ENCODE peak calls at places on chromosomes 4 and X, in nine cellular contexts. Q is H9, X is heart right ventricle, C is sigmoid colon, P is stomach, Z is fibroblast of lung, I is suprapubic skin, V is GM23248, T is PC-9. G is an unnamed sample.

GRCh38 chr4:166862032-166862431 is 372.3 kb downstream of the SPOCK3 start:
- DNase-seq in C (no peak), X (no peak), I (no peak), T (no peak), P (no peak), V (no peak), Q (no peak), Z (no peak), G (no peak)

GRCh38 chr4:186190456-186191265 is 706 bp upstream of the CYP4V2 start:
- DNase-seq in X (no peak), I (no peak), Q (peak; percentile 50), V (peak; percentile 45), Z (peak; percentile 21), C (peak; percentile 75), P (no peak), T (no peak), G (peak; percentile 71)

GRCh38 chr4:186621959-186622553 is 66.7 kb upstream of the MTNR1A start:
- DNase-seq in Z (peak; percentile 95), V (peak; percentile 93), T (peak; percentile 64), I (no peak), X (no peak), C (no peak), P (no peak), Q (no peak), G (no peak)

GRCh38 chr4:101284546-101284945 is 62.8 kb downstream of the PPP3CA start:
- DNase-seq in T (no peak), Z (no peak), V (peak; percentile 49), X (no peak), Q (no peak), I (no peak), P (no peak), C (no peak), G (no peak)

GRCh38 chr4:101337688-101338087 is 9.6 kb downstream of the PPP3CA start:
- DNase-seq in T (no peak), I (no peak), Q (no peak), C (no peak), V (peak; percentile 77), Z (peak; percentile 68), P (no peak), X (no peak), G (no peak)

GRCh38 chr4:125985856-125986255 is 671.1 kb downstream of the FAT4 start:
- DNase-seq in I (no peak), C (no peak), P (no peak), T (peak; percentile 24), Z (peak; percentile 13), Q (peak; percentile 95), X (no peak), V (no peak), G (no peak)

GRCh38 chr4:143375326-143376073 is 38.8 kb downstream of the GAB1 start:
- DNase-seq in V (peak; percentile 46), Q (peak; percentile 50), Z (peak; percentile 20), C (no peak), X (no peak), T (no peak), P (no peak), I (no peak), G (peak; percentile 54)

GRCh38 chr4:165199722-165200121 is 7.6 kb upstream of the KLHL2 start:
- DNase-seq in C (no peak), T (peak; percentile 82), X (no peak), Z (peak; percentile 87), I (no peak), V (peak; percentile 41), Q (no peak), P (no peak), G (no peak)

GRCh38 chrX:97109730-97110129 is 226.0 kb downstream of the RPA4 start:
- DNase-seq in I (no peak), P (no peak), C (no peak), X (no peak), Z (no peak), Q (no peak), V (no peak), T (no peak), G (no peak)

GRCh38 chr4:39124885-39125599 is 57.3 kb upstream of the WDR19 start:
- DNase-seq in I (no peak), X (no peak), V (no peak), Q (no peak), T (no peak), Z (no peak), P (no peak), C (no peak), G (no peak)

GRCh38 chr4:27357283-27357682 is 496.6 kb downstream of the STIM2 start:
- DNase-seq in C (no peak), I (no peak), X (no peak), T (no peak), Q (no peak), V (peak; percentile 51), P (no peak), Z (peak; percentile 27), G (no peak)

GRCh38 chr4:166277406-166277805 is 404.4 kb downstream of the TLL1 start:
- DNase-seq in V (no peak), C (no peak), Z (peak; percentile 77), I (no peak), T (no peak), X (no peak), Q (no peak), P (no peak), G (no peak)

GRCh38 chr4:73415807-73416238 is 11.7 kb downstream of the ALB start:
- DNase-seq in V (no peak), Z (no peak), Q (no peak), T (no peak), C (no peak), P (no peak), I (no peak), X (no peak), G (no peak)

GRCh38 chrX:53795583-53795982 is 109.1 kb upstream of the HUWE1 start:
- DNase-seq in T (no peak), Z (peak; percentile 1), V (peak; percentile 10), X (no peak), Q (peak; percentile 27), C (no peak), P (no peak), I (no peak), G (no peak)

GRCh38 chr4:118981171-118981838 is 92.7 kb downstream of the SYNPO2 start:
- DNase-seq in C (no peak), T (no peak), V (peak; percentile 57), X (no peak), Z (peak; percentile 72), I (no peak), P (no peak), Q (no peak), G (no peak)
- H3K27ac ChIP-seq in C (peak overlapping the region; percentile 85), T (no peak overlapping the region), V (peak overlapping the region; percentile 44), X (peak overlapping the region; percentile 64), Z (no peak overlapping the region), I (no peak overlapping the region), P (peak overlapping the region; percentile 89), Q (no peak overlapping the region), G (no peak overlapping the region)

GRCh38 chrX:153984351-153985178 is 12.0 kb downstream of the TMEM187 start:
- DNase-seq in I (no peak), V (no peak), X (no peak), Q (no peak), Z (no peak), P (no peak), C (no peak), T (no peak), G (no peak)

GRCh38 chrX:153983321-153983729 is 10.8 kb downstream of the TMEM187 start:
- DNase-seq in X (no peak), Z (no peak), T (no peak), Q (no peak), I (no peak), V (no peak), C (no peak), P (no peak), G (no peak)

GRCh38 chrX:153981231-153981630 is 8.7 kb downstream of the TMEM187 start:
- DNase-seq in Q (no peak), T (no peak), C (no peak), V (no peak), I (no peak), Z (no peak), P (no peak), X (no peak), G (no peak)

GRCh38 chrX:153981771-153982533 is 9.4 kb downstream of the TMEM187 start:
- DNase-seq in Z (no peak), V (no peak), I (peak; percentile 66), T (no peak), C (no peak), Q (no peak), X (no peak), P (no peak), G (no peak)
- H3K27ac ChIP-seq in Z (no peak overlapping the region), V (no peak overlapping the region), I (peak overlapping the region; percentile 34), T (no peak overlapping the region), C (no peak overlapping the region), Q (no peak overlapping the region), X (no peak overlapping the region), P (peak overlapping the region; percentile 57), G (peak overlapping the region; percentile 60)

DNA sequence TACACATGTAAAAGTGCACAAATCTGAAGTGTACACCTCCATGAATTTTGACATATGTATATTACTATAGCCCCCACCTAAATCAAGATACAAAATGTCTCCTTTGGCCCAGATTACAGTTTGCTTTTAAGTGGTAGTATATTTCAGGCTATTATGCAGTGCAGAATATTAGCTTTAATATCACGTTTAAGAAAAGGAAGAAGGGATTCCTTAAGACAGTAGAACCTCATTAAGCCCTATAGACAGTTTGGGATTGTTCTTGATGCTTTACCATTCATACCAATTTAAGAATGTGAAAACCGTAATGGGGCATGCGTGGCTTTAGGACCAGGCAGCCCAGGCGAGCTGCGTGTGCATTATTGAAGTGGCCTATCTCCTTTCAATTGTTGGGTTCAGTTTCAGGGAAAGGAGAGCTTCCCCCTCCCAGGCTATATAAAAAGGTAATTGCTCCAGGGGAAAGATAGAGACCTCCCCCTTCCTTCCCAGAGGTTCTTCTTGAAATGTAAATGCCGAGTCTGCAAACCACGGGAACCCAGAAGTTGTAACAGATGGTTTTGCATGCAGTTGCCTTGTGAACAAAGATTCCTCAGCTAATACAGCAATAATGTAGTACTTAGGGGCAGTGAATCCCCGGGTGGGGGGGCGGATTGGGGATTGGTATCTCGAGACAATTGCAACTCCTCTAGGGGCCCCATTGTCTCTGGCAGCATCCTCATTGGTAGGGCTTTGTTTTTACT is 106.1 kb downstream of the UCHL1 start:
- DNase-seq in Q (peak; percentile 83), X (no peak), T (no peak), Z (peak; percentile 41), C (no peak), V (peak; percentile 24), I (no peak), P (no peak), G (no peak)
- H3K27ac ChIP-seq in Q (no peak overlapping the region), X (peak overlapping the region; percentile 93), T (peak overlapping the region; percentile 71), Z (no peak overlapping the region), C (peak overlapping the region; percentile 91), V (peak overlapping the region; percentile 61), I (peak overlapping the region; percentile 78), P (peak overlapping the region; percentile 32), G (peak overlapping the region; percentile 97)

DNA sequence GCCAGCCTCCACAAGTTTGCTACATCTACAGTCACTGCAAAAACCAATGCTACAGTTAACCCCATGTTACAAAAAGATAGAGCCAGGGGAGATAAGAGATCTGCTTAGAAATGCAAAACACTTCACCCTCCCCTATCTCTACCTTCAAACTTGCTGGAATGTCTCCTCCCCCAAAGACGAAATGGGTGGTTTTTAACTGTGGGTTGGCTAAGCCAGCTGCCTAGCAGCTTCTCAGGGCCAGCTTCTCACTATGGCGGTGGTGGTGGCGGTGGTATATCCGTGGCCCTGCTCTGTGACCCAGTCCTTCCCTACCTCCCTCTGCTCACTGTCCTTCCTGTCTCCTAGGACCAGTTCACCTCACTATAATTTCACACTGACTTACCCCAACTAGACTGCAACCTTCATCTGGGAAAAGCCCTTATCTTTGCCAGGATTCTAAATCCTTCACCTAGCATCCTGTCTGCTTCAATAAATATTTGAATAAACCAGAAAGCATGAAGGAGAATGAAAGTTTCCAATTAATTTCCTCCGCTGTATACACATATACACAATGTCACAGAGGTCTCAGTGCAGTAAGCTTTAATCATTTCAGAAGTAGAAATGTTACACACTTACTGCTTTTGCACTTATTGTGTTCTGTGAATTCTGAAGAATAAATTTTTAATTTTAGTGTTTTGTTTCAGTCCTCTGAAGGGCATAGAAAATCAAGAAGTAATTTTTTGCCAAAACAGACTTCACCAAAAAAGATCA is 46.3 kb downstream of the SH3KBP1 start:
- DNase-seq in Z (peak; percentile 18), I (no peak), Q (peak; percentile 49), T (no peak), P (no peak), X (no peak), C (no peak), V (no peak), G (no peak)
- H3K27ac ChIP-seq in Z (no peak overlapping the region), I (no peak overlapping the region), Q (no peak overlapping the region), T (no peak overlapping the region), P (no peak overlapping the region), X (no peak overlapping the region), C (no peak overlapping the region), V (no peak overlapping the region), G (no peak overlapping the region)